ENCODE peak calls at places on chromosome 22, in five cellular contexts. L, G, X, I and Q are unnamed samples. For H3K4me1, the result is how much of the 10 kb centered on the place peaks cover.

GRCh38 chr22:28883917-28884753 is 763 bp downstream of the ZNRF3 start:
- DNase-seq in L (peak), I (peak), G (peak), X (peak), Q (peak)

GRCh38 chr22:32775957-32776356 is 25.5 kb upstream of the TIMP3 start:
- DNase-seq in L (no peak), I (no peak), G (no peak), X (no peak), Q (no peak)

GRCh38 chr22:33519140-33519973 is 400.9 kb downstream of the LARGE1 start:
- DNase-seq in L (peak), G (peak), I (peak), X (peak), Q (peak)

GRCh38 chr22:18044548-18045271 is 20.3 kb upstream of the MICAL3 start:
- DNase-seq in X (peak), L (peak), G (no peak), I (peak), Q (peak)

GRCh38 chr22:40747361-40747760 is 68.1 kb downstream of the MCHR1 start:
- DNase-seq in I (no peak), L (no peak), G (no peak), X (no peak), Q (no peak)

GRCh38 chr22:39631381-39631780 is 60.8 kb downstream of the CACNA1I start:
- DNase-seq in G (no peak), L (no peak), X (no peak), I (no peak), Q (no peak)

GRCh38 chr22:44496844-44497217 is 1.2 kb downstream of the RTL6 start:
- DNase-seq in X (peak), L (no peak), G (no peak), I (no peak), Q (no peak)

GRCh38 chr22:20113551-20114310 is 2.2 kb upstream of the RANBP1 start:
- DNase-seq in L (no peak), X (peak), G (no peak), I (no peak), Q (no peak)

GRCh38 chr22:44659140-44659539 is 42.9 kb upstream of the PRR5 start:
- DNase-seq in X (no peak), L (peak), G (no peak), I (no peak), Q (no peak)

GRCh38 chr22:23060612-23061400 is 9.5 kb upstream of the GNAZ start:
- DNase-seq in X (peak), I (peak), L (no peak), G (no peak), Q (peak)

GRCh38 chr22:30079952-30080533 is at the start of gene HORMAD2:
- DNase-seq in X (no peak), I (no peak), L (no peak), G (peak), Q (no peak)

GRCh38 chr22:49481651-49482399 is 345.8 kb downstream of the BRD1 start:
- DNase-seq in X (no peak), G (no peak), L (no peak), I (no peak), Q (no peak)

GRCh38 chr22:30694638-30695350 is at the start of gene OSBP2:
- DNase-seq in X (peak), L (no peak), G (peak), I (peak), Q (peak)

GRCh38 chr22:30947821-30948454 is 20.6 kb downstream of the MORC2 start:
- DNase-seq in G (no peak), I (no peak), L (peak), X (no peak), Q (no peak)

GRCh38 chr22:34055525-34056200 is 135.4 kb upstream of the LARGE1 start:
- DNase-seq in I (no peak), G (no peak), X (no peak), L (peak), Q (no peak)

GRCh38 chr22:44460287-44461082 is 37.5 kb downstream of the RTL6 start:
- DNase-seq in X (no peak), I (peak), L (no peak), G (no peak), Q (peak)

GRCh38 chr22:49212466-49212865 is 615.2 kb downstream of the BRD1 start:
- DNase-seq in I (no peak), L (no peak), X (no peak), G (no peak), Q (peak)

GRCh38 chr22:43945632-43946390 is 9.4 kb upstream of the SAMM50 start:
- DNase-seq in L (peak), I (peak), G (peak), X (peak), Q (peak)

GRCh38 chr22:33005476-33005875 is 52.7 kb downstream of the SYN3 start:
- DNase-seq in X (no peak), L (no peak), I (no peak), G (no peak), Q (no peak)

GRCh38 chr22:32044913-32045312 is 1.9 kb downstream of the SLC5A1 start:
- DNase-seq in L (peak), X (no peak), G (peak), I (peak), Q (no peak)

DNA sequence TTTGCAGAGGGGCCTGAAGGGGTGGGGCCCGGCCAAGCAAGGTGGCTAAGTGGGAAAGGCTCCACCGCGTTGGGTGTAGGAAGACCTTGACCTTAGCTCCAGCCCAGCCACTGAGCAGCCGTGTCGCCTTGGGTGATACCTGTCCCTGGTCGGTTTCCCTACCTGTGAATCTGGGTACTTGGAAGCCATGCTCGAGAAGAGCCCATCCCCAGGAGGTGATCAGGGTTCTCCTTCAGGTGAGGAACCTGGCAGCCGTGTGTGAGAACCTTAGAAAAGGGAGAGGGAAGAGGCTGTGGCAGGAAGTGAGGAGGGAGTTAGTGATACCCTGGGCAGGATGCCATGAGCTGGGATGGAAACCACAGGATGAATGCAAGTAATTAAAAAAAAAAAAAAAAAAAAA is 21.6 kb downstream of the PPARA start:
- DNase-seq in I (peak), G (peak), L (peak), X (peak), Q (no peak)
- H3K4me1 ChIP-seq in I (under half), G (under half), L (under half), X (under half), Q (under half)

GRCh38 chr22:42365337-42365865 is 66.8 kb downstream of the NFAM1 start:
- DNase-seq in G (no peak), L (peak), I (no peak), X (peak), Q (no peak)

GRCh38 chr22:42365942-42366660 is 66.1 kb downstream of the NFAM1 start:
- DNase-seq in X (no peak), L (no peak), I (no peak), G (no peak), Q (peak)

GRCh38 chr22:42366815-42367581 is 65.2 kb downstream of the NFAM1 start:
- DNase-seq in X (no peak), G (peak), I (no peak), L (no peak), Q (peak)

GRCh38 chr22:42363851-42364250 is 68.4 kb downstream of the NFAM1 start:
- DNase-seq in L (no peak), I (no peak), X (no peak), G (no peak), Q (no peak)

DNA sequence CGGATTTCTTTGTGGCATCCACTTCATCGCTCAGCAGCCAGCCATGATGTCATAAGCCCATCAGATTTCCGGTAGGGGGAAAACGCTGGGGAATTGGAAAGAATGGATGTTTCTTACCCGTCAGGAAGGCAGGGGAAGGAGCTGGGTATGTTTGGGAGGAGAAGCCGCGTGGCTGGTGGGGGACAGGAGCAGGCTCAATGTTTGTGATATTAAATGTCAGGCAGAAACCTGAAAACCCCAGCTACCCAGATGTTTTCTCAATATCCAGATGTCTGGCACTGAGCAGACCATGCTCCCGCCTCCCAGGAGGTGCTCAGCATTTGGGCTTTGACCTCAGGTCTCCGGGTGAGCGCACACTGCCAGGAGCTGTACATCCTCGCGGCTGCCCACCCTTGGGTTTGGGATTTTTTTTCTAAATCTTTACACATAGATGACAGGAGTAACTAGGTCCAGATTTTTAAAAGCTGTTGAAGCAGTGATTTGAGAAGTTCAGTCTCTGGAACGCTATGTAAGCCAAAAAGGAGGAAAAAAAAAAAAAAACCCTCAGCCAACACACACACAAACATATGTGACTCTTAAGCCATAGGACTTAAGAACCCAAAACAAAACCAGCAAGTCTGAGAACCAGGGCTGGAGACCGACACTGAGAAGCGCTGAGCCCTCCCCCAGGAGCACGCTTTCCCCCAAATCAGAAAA is 67.4 kb downstream of the NFAM1 start:
- DNase-seq in X (no peak), G (no peak), I (no peak), L (peak), Q (no peak)
- H3K4me1 ChIP-seq in X (under half), G (under half), I (under half), L (under half), Q (under half)

GRCh38 chr22:24583221-24583971 is 9.5 kb downstream of the LRRC75B start:
- DNase-seq in G (peak), X (no peak), L (peak), I (no peak), Q (no peak)
- H3K4me1 ChIP-seq in G (under half), X (under half), L (under half), I (under half), Q (under half)

GRCh38 chr22:36470994-36471331 is 10.5 kb downstream of the TXN2 start:
- DNase-seq in G (no peak), X (no peak), L (no peak), I (no peak), Q (no peak)
- H3K4me1 ChIP-seq in G (under half), X (under half), L (half or more), I (under half), Q (under half)

DNA sequence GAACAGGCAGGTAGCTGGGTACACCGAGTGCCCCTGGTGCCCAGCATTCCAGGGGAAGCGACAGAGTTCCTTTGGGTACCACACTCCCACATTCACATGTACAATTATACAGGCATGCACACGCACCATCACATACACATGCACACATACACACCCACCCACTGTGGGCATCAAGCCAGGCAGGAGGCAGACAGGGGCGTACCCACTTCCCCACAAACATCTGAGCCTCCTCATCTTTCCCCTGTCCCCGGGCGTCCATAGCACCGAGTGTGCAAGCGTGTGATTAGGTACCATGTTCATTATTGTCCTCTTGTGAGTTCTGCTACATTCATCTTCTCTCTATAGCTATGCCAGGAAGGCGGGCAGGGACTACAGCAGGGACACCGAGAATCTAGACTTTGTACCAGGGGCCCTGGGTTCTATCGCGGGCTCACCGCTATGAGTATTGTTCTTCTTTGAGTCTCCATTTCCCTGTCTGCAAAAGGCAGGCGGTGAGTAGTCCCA is 2.1 kb upstream of the CARD10 start:
- DNase-seq in L (no peak), X (no peak), G (peak), I (peak), Q (no peak)
- H3K4me1 ChIP-seq in L (under half), X (under half), G (under half), I (under half), Q (under half)

GRCh38 chr22:27870234-27871191 is 48.5 kb downstream of the PITPNB start:
- DNase-seq in X (no peak), G (no peak), I (no peak), L (no peak), Q (no peak)

GRCh38 chr22:27873476-27873875 is 45.6 kb downstream of the PITPNB start:
- DNase-seq in L (no peak), G (no peak), I (no peak), X (no peak), Q (no peak)

GRCh38 chr22:27868738-27869282 is 50.2 kb downstream of the PITPNB start:
- DNase-seq in L (no peak), I (no peak), G (no peak), X (no peak), Q (no peak)

GRCh38 chr22:27872488-27872887 is 46.6 kb downstream of the PITPNB start:
- DNase-seq in X (no peak), I (no peak), G (no peak), L (no peak), Q (no peak)

DNA sequence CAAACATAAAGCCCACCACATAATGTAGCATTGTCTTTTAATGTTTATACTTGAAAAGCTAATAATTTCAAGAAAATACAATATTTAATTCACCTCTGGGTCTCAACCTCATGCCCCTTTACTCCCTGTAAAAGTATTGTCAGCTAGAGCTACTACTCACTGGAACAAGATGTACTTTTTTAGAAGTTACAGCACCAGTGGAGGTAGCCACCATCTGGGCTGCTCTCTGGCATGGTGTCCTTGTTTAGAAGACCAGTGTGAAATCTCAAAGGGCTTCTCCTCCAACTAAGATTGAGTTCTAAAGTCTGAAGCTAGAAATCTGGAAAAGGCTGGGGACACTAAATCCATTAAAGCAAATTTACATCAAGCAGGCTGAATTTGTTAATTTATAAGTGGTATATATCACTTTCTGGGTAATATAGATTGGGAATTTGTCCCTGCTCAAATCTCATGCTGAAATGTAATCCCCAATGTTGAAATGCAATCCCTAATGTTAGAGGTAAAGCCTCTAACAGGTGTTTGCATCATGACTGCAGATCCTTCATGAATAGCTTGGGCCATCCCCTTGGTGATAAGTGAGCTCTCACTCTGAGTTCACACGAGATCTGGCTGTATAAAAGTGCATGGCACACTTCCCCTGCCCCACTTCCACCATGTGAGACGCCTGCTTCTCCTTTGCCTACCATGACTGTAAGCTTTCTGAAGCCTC is 47.6 kb downstream of the PITPNB start:
- DNase-seq in G (no peak), L (no peak), I (no peak), X (no peak), Q (no peak)
- H3K4me1 ChIP-seq in G (half or more), L (under half), I (under half), X (under half), Q (half or more)

GRCh38 chr22:26667140-26667539 is 9.8 kb downstream of the MIAT start:
- DNase-seq in X (no peak), I (no peak), L (no peak), G (no peak), Q (no peak)

GRCh38 chr22:26670459-26670858 is 13.1 kb downstream of the MIAT start:
- DNase-seq in I (no peak), L (no peak), G (no peak), X (no peak), Q (no peak)

GRCh38 chr22:26671317-26672059 is 14.1 kb downstream of the MIAT start:
- DNase-seq in G (peak), X (peak), I (peak), L (peak), Q (peak)

GRCh38 chr22:26672060-26672471 is 14.7 kb downstream of the MIAT start:
- DNase-seq in G (peak), L (no peak), I (peak), X (no peak), Q (no peak)

GRCh38 chr22:26669060-26669481 is 11.7 kb downstream of the MIAT start:
- DNase-seq in I (no peak), G (peak), X (no peak), L (peak), Q (peak)
- H3K4me1 ChIP-seq in I (under half), G (under half), X (under half), L (under half), Q (under half)

DNA sequence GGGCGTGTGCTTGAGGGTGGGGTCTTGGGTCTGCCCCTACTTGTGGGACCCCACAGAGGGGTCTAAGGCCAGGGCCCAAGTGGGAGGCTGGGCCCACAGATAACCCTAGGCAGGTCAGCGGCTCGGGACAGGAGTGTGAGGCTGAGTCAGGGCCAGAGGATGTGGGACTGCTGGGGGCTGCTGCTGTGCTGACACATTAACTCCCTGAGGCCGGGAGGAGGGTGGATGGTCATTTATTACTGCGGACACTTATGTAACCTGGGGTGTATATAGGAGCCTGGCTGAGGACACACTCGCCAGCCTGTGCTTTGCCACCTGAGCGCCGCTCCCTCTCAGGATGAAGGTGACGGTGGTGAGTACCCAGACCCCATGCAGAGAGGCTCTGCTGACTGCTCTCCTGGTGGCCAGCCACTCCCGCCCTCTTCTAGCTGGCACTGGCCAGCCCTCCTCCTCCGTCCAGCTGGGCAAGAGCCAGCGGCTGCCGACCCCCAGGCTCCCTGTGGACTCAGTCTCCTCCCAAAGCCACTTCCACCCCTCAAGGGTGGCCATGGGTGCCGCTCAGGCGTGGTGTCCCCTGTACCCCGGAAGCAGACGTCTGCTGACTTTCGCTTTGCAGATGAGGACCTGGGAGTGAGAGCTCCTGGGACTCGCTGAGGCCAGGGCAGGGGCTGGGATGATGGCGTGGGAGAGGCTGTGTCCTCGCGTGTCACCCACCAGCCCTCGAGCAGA is at the start of gene MIOX:
- DNase-seq in G (no peak), I (no peak), X (no peak), L (no peak), Q (no peak)
- H3K4me1 ChIP-seq in G (under half), I (under half), X (under half), L (under half), Q (under half)